ENCODE peak calls at places on chromosomes 3 and 15, in six cellular contexts. O, N, E, Y, V and P are unnamed samples.

GRCh38 chr3:174229916-174230315 is 629.2 kb upstream of the NAALADL2 start:
- DNase-seq in V (no peak), Y (no peak), O (no peak), E (no peak), N (no peak), P (no peak)

GRCh38 chr15:79065744-79066376 is 24.7 kb downstream of the RASGRF1 start:
- DNase-seq in E (no peak), Y (peak), O (no peak), N (no peak), V (no peak), P (no peak)

GRCh38 chr3:153055217-153055616 is 106.8 kb upstream of the RAP2B start:
- DNase-seq in N (no peak), V (no peak), E (no peak), O (no peak), Y (no peak), P (no peak)

GRCh38 chr3:83426311-83426710 is 1532.5 kb upstream of the CADM2 start:
- DNase-seq in N (no peak), O (no peak), V (peak), Y (no peak), E (no peak), P (no peak)

GRCh38 chr15:98583758-98584157 is 64.6 kb upstream of the IGF1R start:
- DNase-seq in O (no peak), Y (no peak), N (no peak), E (no peak), V (no peak), P (no peak)

GRCh38 chr15:20344601-20345400 is 196.8 kb downstream of the GOLGA6L6 start:
- DNase-seq in N (no peak), V (peak), O (no peak), Y (peak), E (peak), P (peak)

GRCh38 chr15:94135748-94136147 is 95.6 kb upstream of the MCTP2 start:
- DNase-seq in Y (no peak), N (no peak), V (peak), E (no peak), O (no peak), P (no peak)

GRCh38 chr3:101388706-101389105 is 68.3 kb upstream of the IMPG2 start:
- DNase-seq in E (no peak), N (no peak), V (no peak), Y (no peak), O (no peak), P (no peak)

GRCh38 chr15:96325579-96326331 is 4.7 kb upstream of the NR2F2 start:
- DNase-seq in O (no peak), E (no peak), N (no peak), Y (no peak), V (peak), P (no peak)

GRCh38 chr3:158295771-158296170 is 185.9 kb downstream of the RSRC1 start:
- DNase-seq in V (no peak), E (no peak), N (no peak), Y (no peak), O (no peak), P (no peak)
- H3K27ac ChIP-seq in V (no peak), E (no peak), N (no peak), Y (no peak), O (no peak), P (no peak)

GRCh38 chr3:44478606-44479094 is 1.2 kb upstream of the ZNF445 start:
- DNase-seq in E (no peak), V (no peak), O (no peak), Y (no peak), N (no peak), P (no peak)
- TF ChIP-seq POLR2A in E (no peak), V (no peak), O (no peak), Y (no peak), N (no peak), P (no peak)

GRCh38 chr15:25683415-25683814 is 179.7 kb downstream of the ATP10A start:
- DNase-seq in E (no peak), O (no peak), N (no peak), Y (no peak), V (no peak), P (no peak)
- H3K27ac ChIP-seq in E (no peak), O (no peak), N (no peak), Y (peak), V (no peak), P (peak)

GRCh38 chr3:182795383-182795782 is 2.1 kb downstream of the ATP11B start:
- DNase-seq in V (no peak), Y (no peak), E (no peak), N (peak), O (no peak), P (no peak)
- TF ChIP-seq POLR2A in V (no peak), Y (no peak), E (no peak), N (peak), O (no peak), P (no peak)

GRCh38 chr3:140081836-140082331 is 146.9 kb downstream of the CLSTN2 start:
- DNase-seq in V (no peak), N (no peak), E (no peak), O (no peak), Y (no peak), P (no peak)
- H3K27ac ChIP-seq in V (no peak), N (no peak), E (no peak), O (no peak), Y (no peak), P (no peak)

DNA sequence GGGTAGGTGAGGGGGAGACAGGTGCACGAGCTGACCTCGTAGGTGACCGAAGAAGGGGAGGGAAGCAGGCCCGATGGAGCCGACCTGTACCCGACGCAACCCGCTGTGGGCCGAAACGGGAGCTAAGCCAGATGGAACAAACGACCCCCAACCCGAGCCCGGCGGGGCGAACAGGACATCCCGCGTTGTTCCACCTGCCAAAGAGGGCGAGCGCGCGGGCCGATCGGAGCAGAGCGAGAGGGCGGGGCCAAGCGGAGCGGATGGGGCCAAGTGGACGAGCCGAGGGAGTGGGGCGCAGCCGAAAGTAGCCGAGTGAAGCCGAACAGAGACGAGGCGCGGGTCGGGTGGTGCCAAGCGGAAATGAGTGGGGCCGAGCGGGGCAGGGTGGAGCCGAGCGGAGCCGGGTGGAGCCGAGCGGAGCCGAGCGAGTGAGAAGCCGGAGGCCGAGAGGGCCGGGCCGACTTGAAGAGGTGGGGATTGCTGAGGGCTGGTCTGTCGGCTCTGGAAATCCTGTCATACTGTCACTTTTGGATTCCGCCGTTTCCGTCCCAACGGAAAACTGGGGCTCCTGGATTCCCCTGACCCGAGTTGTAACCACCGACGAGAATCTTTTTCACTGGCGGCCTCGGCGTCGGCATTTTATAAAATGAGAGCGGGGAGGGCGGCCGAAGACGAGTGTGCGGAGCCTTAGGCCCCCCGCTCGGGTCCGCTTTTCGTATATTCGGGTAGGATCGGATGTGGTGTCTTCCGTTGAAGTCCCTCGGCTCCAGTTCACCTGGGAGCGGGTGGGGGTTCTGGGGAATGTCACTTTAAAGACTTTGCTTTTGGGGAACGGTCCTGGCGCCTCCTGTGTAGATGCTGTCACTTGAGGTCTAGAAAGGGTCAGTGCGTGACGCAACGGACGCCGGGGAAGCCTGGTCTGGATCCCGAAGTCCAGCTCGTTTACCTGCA is 15.6 kb upstream of the WNT7A start:
- DNase-seq in V (peak), N (peak), Y (peak), E (peak), O (peak), P (peak)
- TF ChIP-seq POLR2A in V (no peak), N (peak), Y (no peak), E (no peak), O (peak), P (no peak)

DNA sequence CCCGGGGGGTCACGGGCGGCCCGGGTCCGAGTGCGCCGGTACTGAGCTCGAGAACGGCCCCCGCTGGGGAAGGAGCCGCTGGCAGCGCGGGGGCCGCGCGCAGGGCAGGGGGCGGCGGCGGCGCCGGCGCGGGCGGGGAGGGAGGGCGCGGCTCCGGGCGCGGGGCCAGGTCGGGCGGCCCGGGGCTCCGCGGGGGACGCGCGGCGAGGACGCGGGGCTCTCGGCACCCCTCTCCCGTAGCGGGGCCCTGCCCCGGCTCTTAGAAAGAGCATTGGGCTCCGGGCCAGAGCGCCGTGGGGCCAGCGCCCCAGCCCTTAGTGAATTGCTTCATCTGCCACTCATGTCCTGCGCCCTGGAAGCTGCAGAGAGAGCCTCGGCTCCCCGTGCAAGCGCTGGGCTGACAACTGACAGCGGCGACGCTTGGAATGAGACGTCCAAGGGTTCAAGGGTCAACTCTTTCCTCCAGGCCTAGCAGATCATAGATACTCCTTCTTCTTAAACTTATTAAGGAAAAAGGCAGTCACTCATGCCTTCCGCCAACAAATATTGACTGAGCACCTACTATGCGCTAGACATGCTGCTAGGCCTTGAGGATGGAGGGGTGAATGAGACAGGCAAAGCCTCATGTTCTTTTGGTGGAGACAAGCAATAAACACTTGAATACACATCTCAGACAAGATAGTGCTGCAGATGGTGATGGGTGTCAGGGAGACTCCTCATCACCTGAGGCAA is 140.8 kb downstream of the SMAD6 start:
- DNase-seq in E (peak), N (peak), Y (peak), V (peak), O (peak), P (peak)
- H3K27ac ChIP-seq in E (peak), N (peak), Y (peak), V (peak), O (peak), P (peak)

DNA sequence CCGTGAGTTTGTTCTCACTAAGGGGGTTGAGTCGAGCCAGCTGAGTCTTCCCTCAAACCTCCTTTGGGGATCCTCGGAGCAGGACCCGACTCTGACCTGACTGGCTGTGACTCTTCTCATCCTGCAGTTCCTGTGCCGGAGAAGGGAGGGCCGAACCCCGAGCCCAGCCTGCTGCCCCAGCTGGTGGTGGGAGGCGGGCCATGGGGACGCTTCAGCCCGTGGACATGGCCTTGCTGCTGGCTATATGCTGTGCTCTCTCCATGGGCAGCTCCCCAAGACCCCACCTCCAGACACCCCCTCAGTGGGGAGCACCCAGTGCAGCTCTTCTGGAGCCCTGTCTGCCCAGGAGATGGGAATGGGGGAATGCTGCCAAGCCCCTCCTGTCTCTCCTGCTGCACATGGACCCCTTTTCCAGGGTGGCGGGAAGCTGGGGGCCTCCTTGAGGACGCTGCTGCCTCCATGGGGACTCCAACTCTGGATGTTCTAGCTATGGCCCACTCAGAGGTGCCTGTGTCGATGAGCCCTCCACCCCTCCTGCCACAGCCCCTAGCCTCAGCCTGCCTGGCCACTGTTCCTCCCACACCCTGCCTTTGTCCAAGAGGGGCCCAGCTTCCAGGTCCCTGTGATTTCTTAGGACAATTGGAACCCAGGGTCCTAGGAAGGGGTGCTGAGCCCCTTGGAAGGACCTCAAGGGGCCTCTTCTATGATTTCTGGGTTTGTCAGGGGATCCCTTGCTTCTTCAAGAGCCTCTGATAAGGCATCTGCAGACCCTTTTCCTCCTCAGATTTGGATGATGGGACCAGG is 12.8 kb downstream of the C15orf39 start:
- DNase-seq in Y (no peak), N (no peak), V (no peak), E (no peak), O (no peak), P (no peak)
- TF ChIP-seq POLR2A in Y (no peak), N (no peak), V (no peak), E (no peak), O (no peak), P (no peak)

GRCh38 chr3:176867681-176868663 is 329.3 kb downstream of the TBL1XR1 start:
- DNase-seq in N (peak), E (peak), Y (no peak), O (no peak), V (no peak), P (no peak)
- H3K27ac ChIP-seq in N (no peak), E (no peak), Y (no peak), O (no peak), V (no peak), P (no peak)

GRCh38 chr3:139894638-139894989 is 40.4 kb upstream of the CLSTN2 start:
- DNase-seq in E (peak), V (no peak), Y (peak), N (no peak), O (no peak), P (no peak)

GRCh38 chr3:139888561-139889140 is 46.3 kb upstream of the CLSTN2 start:
- DNase-seq in E (no peak), O (no peak), N (no peak), V (no peak), Y (no peak), P (no peak)

GRCh38 chr3:139897759-139898158 is 37.2 kb upstream of the CLSTN2 start:
- DNase-seq in Y (no peak), E (no peak), N (no peak), O (no peak), V (no peak), P (no peak)

GRCh38 chr3:139893264-139893962 is 41.6 kb upstream of the CLSTN2 start:
- DNase-seq in Y (peak), E (no peak), N (no peak), O (no peak), V (no peak), P (no peak)

GRCh38 chr3:139893963-139894637 is 40.9 kb upstream of the CLSTN2 start:
- DNase-seq in N (no peak), Y (no peak), O (no peak), E (no peak), V (no peak), P (no peak)
- TF ChIP-seq POLR2A in N (no peak), Y (no peak), O (no peak), E (no peak), V (no peak), P (no peak)